ENCODE peak calls at places on chromosomes 16 and 17, in eight cellular contexts. One of them, this sample, is unnamed.

GRCh38 chr17:57086069-57086930 is 1.3 kb downstream of the AKAP1 start:
- DNase-seq in NCI-H510A treated with DMSO at 0.1 percent for 48 hours: peak; percentile 79
- DNase-seq in stomach: peak; percentile 50
- DNase-seq in NCI-H1417: peak; percentile 67
- DNase-seq in hippocampal formation: no peak
- DNase-seq in lung: no peak
- DNase-seq in glutamatergic neuron: peak; percentile 34
- DNase-seq in memory B cell: peak; percentile 30
- DNase-seq in this sample: peak; percentile 40

GRCh38 chr16:10743610-10744369 is at the start of gene NUBP1:
- DNase-seq in NCI-H1417: peak; percentile 99
- DNase-seq in glutamatergic neuron: peak; percentile 99
- DNase-seq in NCI-H510A treated with DMSO at 0.1 percent for 48 hours: peak; percentile 82
- DNase-seq in stomach: peak; percentile 100
- DNase-seq in memory B cell: peak; percentile 99
- DNase-seq in hippocampal formation: peak; percentile 97
- DNase-seq in lung: peak; percentile 100
- DNase-seq in this sample: peak; percentile 93

GRCh38 chr16:12917653-12918052 is 16.3 kb downstream of the SHISA9 start:
- DNase-seq in glutamatergic neuron: no peak
- DNase-seq in NCI-H510A treated with DMSO at 0.1 percent for 48 hours: no peak
- DNase-seq in stomach: no peak
- DNase-seq in memory B cell: no peak
- DNase-seq in NCI-H1417: no peak
- DNase-seq in hippocampal formation: no peak
- DNase-seq in lung: no peak
- DNase-seq in this sample: no peak

GRCh38 chr16:23476289-23476688 is 23.3 kb upstream of the COG7 start:
- DNase-seq in glutamatergic neuron: no peak
- DNase-seq in NCI-H1417: no peak
- DNase-seq in memory B cell: no peak
- DNase-seq in hippocampal formation: no peak
- DNase-seq in lung: no peak
- DNase-seq in NCI-H510A treated with DMSO at 0.1 percent for 48 hours: no peak
- DNase-seq in stomach: no peak
- DNase-seq in this sample: no peak

GRCh38 chr16:14097182-14097951 is 26.2 kb downstream of the MRTFB start:
- DNase-seq in NCI-H510A treated with DMSO at 0.1 percent for 48 hours: peak; percentile 88
- DNase-seq in glutamatergic neuron: no peak
- DNase-seq in hippocampal formation: no peak
- DNase-seq in lung: peak; percentile 45
- DNase-seq in stomach: peak; percentile 63
- DNase-seq in NCI-H1417: peak; percentile 79
- DNase-seq in memory B cell: no peak
- DNase-seq in this sample: peak; percentile 95

GRCh38 chr17:2406903-2407790 is 6.3 kb upstream of the MNT start:
- DNase-seq in lung: no peak
- DNase-seq in memory B cell: no peak
- DNase-seq in NCI-H510A treated with DMSO at 0.1 percent for 48 hours: no peak
- DNase-seq in NCI-H1417: no peak
- DNase-seq in hippocampal formation: no peak
- DNase-seq in stomach: peak; percentile 69
- DNase-seq in glutamatergic neuron: no peak
- DNase-seq in this sample: no peak

GRCh38 chr17:4098516-4099209 is 44.2 kb downstream of the ZZEF1 start:
- DNase-seq in hippocampal formation: no peak
- DNase-seq in stomach: no peak
- DNase-seq in NCI-H1417: no peak
- DNase-seq in memory B cell: no peak
- DNase-seq in NCI-H510A treated with DMSO at 0.1 percent for 48 hours: no peak
- DNase-seq in glutamatergic neuron: no peak
- DNase-seq in lung: no peak
- DNase-seq in this sample: no peak

GRCh38 chr16:46826618-46827017 is 4.4 kb downstream of the C16orf87 start:
- DNase-seq in NCI-H1417: no peak
- DNase-seq in NCI-H510A treated with DMSO at 0.1 percent for 48 hours: no peak
- DNase-seq in glutamatergic neuron: no peak
- DNase-seq in memory B cell: no peak
- DNase-seq in lung: no peak
- DNase-seq in stomach: no peak
- DNase-seq in hippocampal formation: no peak
- DNase-seq in this sample: no peak

GRCh38 chr16:303760-304505 is 21.0 kb downstream of the PDIA2 start:
- DNase-seq in hippocampal formation: no peak
- DNase-seq in memory B cell: no peak
- DNase-seq in glutamatergic neuron: no peak
- DNase-seq in NCI-H510A treated with DMSO at 0.1 percent for 48 hours: no peak
- DNase-seq in NCI-H1417: no peak
- DNase-seq in lung: no peak
- DNase-seq in stomach: no peak
- DNase-seq in this sample: no peak

GRCh38 chr16:82671743-82672142 is 45.0 kb downstream of the CDH13 start:
- DNase-seq in memory B cell: no peak
- DNase-seq in stomach: no peak
- DNase-seq in lung: no peak
- DNase-seq in NCI-H1417: no peak
- DNase-seq in hippocampal formation: no peak
- DNase-seq in glutamatergic neuron: no peak
- DNase-seq in NCI-H510A treated with DMSO at 0.1 percent for 48 hours: no peak
- DNase-seq in this sample: no peak

GRCh38 chr17:45372325-45372869 is 55.6 kb upstream of the MAP3K14 start:
- DNase-seq in memory B cell: no peak
- DNase-seq in stomach: no peak
- DNase-seq in hippocampal formation: no peak
- DNase-seq in NCI-H1417: no peak
- DNase-seq in NCI-H510A treated with DMSO at 0.1 percent for 48 hours: no peak
- DNase-seq in glutamatergic neuron: no peak
- DNase-seq in lung: no peak
- DNase-seq in this sample: no peak

GRCh38 chr16:88629835-88630234 is 8.5 kb upstream of the IL17C start:
- DNase-seq in NCI-H510A treated with DMSO at 0.1 percent for 48 hours: no peak
- DNase-seq in lung: no peak
- DNase-seq in glutamatergic neuron: no peak
- DNase-seq in memory B cell: no peak
- DNase-seq in NCI-H1417: no peak
- DNase-seq in stomach: no peak
- DNase-seq in hippocampal formation: no peak
- DNase-seq in this sample: no peak

GRCh38 chr16:24497405-24497804 is 42.0 kb upstream of the RBBP6 start:
- DNase-seq in NCI-H1417: no peak
- DNase-seq in lung: no peak
- DNase-seq in NCI-H510A treated with DMSO at 0.1 percent for 48 hours: no peak
- DNase-seq in hippocampal formation: no peak
- DNase-seq in memory B cell: no peak
- DNase-seq in stomach: no peak
- DNase-seq in glutamatergic neuron: no peak
- DNase-seq in this sample: no peak

GRCh38 chr17:49616546-49617205 is 41.0 kb downstream of the NXPH3 start:
- DNase-seq in hippocampal formation: peak; percentile 54
- DNase-seq in memory B cell: no peak
- DNase-seq in stomach: peak; percentile 52
- DNase-seq in NCI-H510A treated with DMSO at 0.1 percent for 48 hours: no peak
- DNase-seq in NCI-H1417: no peak
- DNase-seq in glutamatergic neuron: no peak
- DNase-seq in lung: peak; percentile 39
- DNase-seq in this sample: no peak

GRCh38 chr17:9273334-9274118 is 252.2 kb downstream of the NTN1 start:
- DNase-seq in memory B cell: no peak
- DNase-seq in NCI-H1417: no peak
- DNase-seq in glutamatergic neuron: no peak
- DNase-seq in lung: no peak
- DNase-seq in stomach: no peak
- DNase-seq in hippocampal formation: no peak
- DNase-seq in NCI-H510A treated with DMSO at 0.1 percent for 48 hours: no peak
- DNase-seq in this sample: no peak

GRCh38 chr17:49548506-49549310 is 27.0 kb upstream of the NXPH3 start:
- DNase-seq in hippocampal formation: no peak
- DNase-seq in memory B cell: no peak
- DNase-seq in glutamatergic neuron: peak; percentile 61
- DNase-seq in lung: no peak
- DNase-seq in NCI-H1417: no peak
- DNase-seq in NCI-H510A treated with DMSO at 0.1 percent for 48 hours: no peak
- DNase-seq in stomach: peak; percentile 55
- DNase-seq in this sample: no peak

GRCh38 chr16:74606521-74607309 is at the start of gene GLG1:
- DNase-seq in NCI-H510A treated with DMSO at 0.1 percent for 48 hours: peak; percentile 76
- DNase-seq in NCI-H1417: peak; percentile 94
- DNase-seq in stomach: peak; percentile 93
- DNase-seq in memory B cell: peak; percentile 91
- DNase-seq in glutamatergic neuron: peak; percentile 93
- DNase-seq in hippocampal formation: peak; percentile 89
- DNase-seq in lung: peak; percentile 91
- DNase-seq in this sample: peak; percentile 68

GRCh38 chr16:4811773-4812172 is 9.3 kb upstream of the ROGDI start:
- DNase-seq in stomach: no peak
- DNase-seq in NCI-H1417: no peak
- DNase-seq in glutamatergic neuron: no peak
- DNase-seq in lung: no peak
- DNase-seq in memory B cell: no peak
- DNase-seq in NCI-H510A treated with DMSO at 0.1 percent for 48 hours: no peak
- DNase-seq in hippocampal formation: no peak
- DNase-seq in this sample: no peak

GRCh38 chr16:77677129-77677528 is 45.2 kb upstream of the NUDT7 start:
- DNase-seq in NCI-H1417: no peak
- DNase-seq in stomach: no peak
- DNase-seq in glutamatergic neuron: no peak
- DNase-seq in hippocampal formation: no peak
- DNase-seq in lung: no peak
- DNase-seq in NCI-H510A treated with DMSO at 0.1 percent for 48 hours: no peak
- DNase-seq in memory B cell: no peak
- DNase-seq in this sample: no peak

GRCh38 chr16:70437017-70437581 is 1.8 kb downstream of the ST3GAL2 start:
- DNase-seq in stomach: no peak
- DNase-seq in lung: no peak
- DNase-seq in NCI-H1417: peak; percentile 11
- DNase-seq in memory B cell: no peak
- DNase-seq in hippocampal formation: no peak
- DNase-seq in NCI-H510A treated with DMSO at 0.1 percent for 48 hours: no peak
- DNase-seq in glutamatergic neuron: peak; percentile 69
- DNase-seq in this sample: no peak

GRCh38 chr16:3868967-3869366 is 11.5 kb downstream of the CREBBP start:
- DNase-seq in hippocampal formation: no peak
- DNase-seq in lung: no peak
- DNase-seq in NCI-H510A treated with DMSO at 0.1 percent for 48 hours: no peak
- DNase-seq in NCI-H1417: no peak
- DNase-seq in glutamatergic neuron: no peak
- DNase-seq in memory B cell: no peak
- DNase-seq in stomach: no peak
- DNase-seq in this sample: no peak

GRCh38 chr17:76983075-76983411 is 114.8 kb downstream of the MGAT5B start:
- DNase-seq in glutamatergic neuron: no peak
- DNase-seq in stomach: no peak
- DNase-seq in NCI-H1417: no peak
- DNase-seq in memory B cell: no peak
- DNase-seq in hippocampal formation: no peak
- DNase-seq in lung: no peak
- DNase-seq in NCI-H510A treated with DMSO at 0.1 percent for 48 hours: no peak
- DNase-seq in this sample: no peak

GRCh38 chr16:50699345-50700159 is 6.1 kb downstream of the NOD2 start:
- DNase-seq in glutamatergic neuron: no peak
- DNase-seq in stomach: no peak
- DNase-seq in NCI-H1417: no peak
- DNase-seq in memory B cell: no peak
- DNase-seq in hippocampal formation: no peak
- DNase-seq in NCI-H510A treated with DMSO at 0.1 percent for 48 hours: no peak
- DNase-seq in lung: no peak
- DNase-seq in this sample: no peak

GRCh38 chr17:33980193-33980592 is 274.9 kb upstream of the CCL2 start:
- DNase-seq in NCI-H1417: no peak
- DNase-seq in memory B cell: no peak
- DNase-seq in hippocampal formation: no peak
- DNase-seq in NCI-H510A treated with DMSO at 0.1 percent for 48 hours: no peak
- DNase-seq in lung: no peak
- DNase-seq in stomach: no peak
- DNase-seq in glutamatergic neuron: no peak
- DNase-seq in this sample: no peak

GRCh38 chr17:43970366-43970765 is 16.6 kb upstream of the PYY start:
- DNase-seq in glutamatergic neuron: no peak
- DNase-seq in NCI-H510A treated with DMSO at 0.1 percent for 48 hours: no peak
- DNase-seq in hippocampal formation: no peak
- DNase-seq in stomach: no peak
- DNase-seq in NCI-H1417: no peak
- DNase-seq in memory B cell: no peak
- DNase-seq in lung: no peak
- DNase-seq in this sample: no peak

GRCh38 chr16:22948058-22948602 is 134.2 kb downstream of the HS3ST2 start:
- DNase-seq in hippocampal formation: no peak
- DNase-seq in NCI-H1417: no peak
- DNase-seq in stomach: no peak
- DNase-seq in memory B cell: peak; percentile 25
- DNase-seq in lung: no peak
- DNase-seq in glutamatergic neuron: no peak
- DNase-seq in NCI-H510A treated with DMSO at 0.1 percent for 48 hours: no peak
- DNase-seq in this sample: no peak

GRCh38 chr17:36731806-36732205 is 130.4 kb downstream of the MRM1 start:
- DNase-seq in hippocampal formation: no peak
- DNase-seq in stomach: no peak
- DNase-seq in memory B cell: no peak
- DNase-seq in glutamatergic neuron: no peak
- DNase-seq in lung: no peak
- DNase-seq in NCI-H510A treated with DMSO at 0.1 percent for 48 hours: peak; percentile 22
- DNase-seq in NCI-H1417: no peak
- DNase-seq in this sample: peak; percentile 17

GRCh38 chr17:8122923-8123694 is 797 bp downstream of the HES7 start:
- DNase-seq in glutamatergic neuron: peak; percentile 55
- DNase-seq in NCI-H1417: peak; percentile 10
- DNase-seq in hippocampal formation: no peak
- DNase-seq in stomach: no peak
- DNase-seq in NCI-H510A treated with DMSO at 0.1 percent for 48 hours: no peak
- DNase-seq in lung: no peak
- DNase-seq in memory B cell: peak; percentile 51
- DNase-seq in this sample: no peak

GRCh38 chr17:81722184-81723120 is 10.4 kb downstream of the SLC25A10 start:
- DNase-seq in glutamatergic neuron: no peak
- DNase-seq in NCI-H1417: no peak
- DNase-seq in hippocampal formation: no peak
- DNase-seq in NCI-H510A treated with DMSO at 0.1 percent for 48 hours: no peak
- DNase-seq in memory B cell: no peak
- DNase-seq in lung: peak; percentile 86
- DNase-seq in stomach: peak; percentile 94
- DNase-seq in this sample: peak; percentile 21